ENCODE peak calls at places on chromosomes 4 and X, in five cellular contexts. X is AG10803, U is upper lobe of left lung, C is PC-3, D is dorsolateral prefrontal cortex. E is an unnamed sample.

GRCh38 chrX:38799995-38800394 is 1.3 kb upstream of the MID1IP1 start:
- DNase-seq in X (no peak), U (no peak), C (no peak), D (peak), E (no peak)

GRCh38 chrX:110851780-110852179 is 56.2 kb upstream of the CHRDL1 start:
- DNase-seq in X (peak), U (no peak), C (peak), D (no peak), E (no peak)

GRCh38 chr4:6640292-6641163 is at the start of gene MRFAP1:
- DNase-seq in X (peak), U (peak), C (peak), D (peak), E (peak)

GRCh38 chr4:155853189-155853588 is 12.9 kb downstream of the ASIC5 start:
- DNase-seq in X (no peak), U (no peak), C (no peak), D (no peak), E (no peak)

GRCh38 chr4:112145326-112145819 is at the start of gene FAM241A:
- DNase-seq in X (peak), U (peak), C (peak), D (peak), E (peak)

GRCh38 chr4:5971077-5971447 is 47.2 kb downstream of the C4orf50 start:
- DNase-seq in X (no peak), U (no peak), C (no peak), D (no peak), E (no peak)

GRCh38 chrX:38768079-38768478 is 33.2 kb upstream of the MID1IP1 start:
- DNase-seq in X (peak), U (no peak), C (peak), D (no peak), E (no peak)

GRCh38 chr4:80434238-80434637 is 98.7 kb downstream of the CFAP299 start:
- DNase-seq in X (peak), U (no peak), C (peak), D (no peak), E (no peak)

GRCh38 chr4:4376074-4376473 is 10.8 kb upstream of the NSG1 start:
- DNase-seq in X (no peak), U (no peak), C (no peak), D (no peak), E (no peak)

GRCh38 chr4:79395883-79396282 is 12.1 kb downstream of the GK2 start:
- DNase-seq in X (no peak), U (no peak), C (no peak), D (no peak), E (no peak)

GRCh38 chrX:68989865-68990606 is 161.2 kb downstream of the EFNB1 start:
- DNase-seq in X (peak), U (no peak), C (no peak), D (no peak), E (no peak)

GRCh38 chrX:38879631-38880220 is 78.5 kb downstream of the MID1IP1 start:
- DNase-seq in X (no peak), U (no peak), C (peak), D (no peak), E (peak)

GRCh38 chrX:22314211-22314610 is 41.5 kb downstream of the CBLL2 start:
- DNase-seq in X (no peak), U (no peak), C (peak), D (no peak), E (no peak)

GRCh38 chrX:19776753-19777152 is 110.6 kb downstream of the SH3KBP1 start:
- DNase-seq in X (no peak), U (no peak), C (no peak), D (no peak), E (no peak)

GRCh38 chr4:65311120-65311519 is 359.2 kb downstream of the EPHA5 start:
- DNase-seq in X (no peak), U (no peak), C (no peak), D (no peak), E (no peak)

GRCh38 chrX:118355225-118355920 is 9.5 kb downstream of the WDR44 start:
- DNase-seq in X (no peak), U (no peak), C (peak), D (no peak), E (no peak)

GRCh38 chr4:154208424-154208823 is 283.2 kb downstream of the DCHS2 start:
- DNase-seq in X (no peak), U (no peak), C (peak), D (no peak), E (no peak)

GRCh38 chr4:60913026-60913425 is 287.1 kb upstream of the ADGRL3 start:
- DNase-seq in X (no peak), U (no peak), C (no peak), D (no peak), E (no peak)

GRCh38 chrX:56429581-56429980 is 133.8 kb upstream of the UBQLN2 start:
- DNase-seq in X (no peak), U (no peak), C (no peak), D (no peak), E (no peak)

GRCh38 chr4:40967550-40967949 is 217.8 kb downstream of the NSUN7 start:
- DNase-seq in X (no peak), U (no peak), C (no peak), D (no peak), E (no peak)

GRCh38 chr4:1008840-1009646 is 2.4 kb upstream of the FGFRL1 start:
- DNase-seq in X (no peak), U (no peak), C (no peak), D (no peak), E (peak)

GRCh38 chr4:7725951-7726350 is 213.7 kb downstream of the AFAP1 start:
- DNase-seq in X (peak), U (no peak), C (peak), D (peak), E (no peak)

DNA sequence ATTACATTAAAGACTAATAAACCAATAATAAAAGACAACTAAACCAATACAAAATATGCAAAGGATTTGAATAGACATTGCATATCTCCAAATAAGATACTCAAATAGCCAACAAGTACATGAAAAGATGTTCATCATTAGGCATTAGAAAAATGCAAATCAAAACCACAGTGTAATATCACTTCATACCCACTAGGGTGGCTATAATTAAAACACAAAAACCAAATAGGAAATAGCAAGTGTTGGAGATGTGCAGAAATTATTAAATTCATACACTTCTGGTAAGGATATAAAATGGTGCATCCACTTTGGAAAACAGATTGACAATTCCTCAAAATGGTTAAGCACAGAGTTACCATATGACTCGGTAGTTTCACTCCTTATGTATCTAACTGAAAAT is 860.8 kb upstream of the DIAPH2 start:
- DNase-seq in X (no peak), U (no peak), C (no peak), D (no peak), E (no peak)
- TF ChIP-seq CTCF in X (no peak), U (no peak), C (no peak), D (peak), E (no peak)

DNA sequence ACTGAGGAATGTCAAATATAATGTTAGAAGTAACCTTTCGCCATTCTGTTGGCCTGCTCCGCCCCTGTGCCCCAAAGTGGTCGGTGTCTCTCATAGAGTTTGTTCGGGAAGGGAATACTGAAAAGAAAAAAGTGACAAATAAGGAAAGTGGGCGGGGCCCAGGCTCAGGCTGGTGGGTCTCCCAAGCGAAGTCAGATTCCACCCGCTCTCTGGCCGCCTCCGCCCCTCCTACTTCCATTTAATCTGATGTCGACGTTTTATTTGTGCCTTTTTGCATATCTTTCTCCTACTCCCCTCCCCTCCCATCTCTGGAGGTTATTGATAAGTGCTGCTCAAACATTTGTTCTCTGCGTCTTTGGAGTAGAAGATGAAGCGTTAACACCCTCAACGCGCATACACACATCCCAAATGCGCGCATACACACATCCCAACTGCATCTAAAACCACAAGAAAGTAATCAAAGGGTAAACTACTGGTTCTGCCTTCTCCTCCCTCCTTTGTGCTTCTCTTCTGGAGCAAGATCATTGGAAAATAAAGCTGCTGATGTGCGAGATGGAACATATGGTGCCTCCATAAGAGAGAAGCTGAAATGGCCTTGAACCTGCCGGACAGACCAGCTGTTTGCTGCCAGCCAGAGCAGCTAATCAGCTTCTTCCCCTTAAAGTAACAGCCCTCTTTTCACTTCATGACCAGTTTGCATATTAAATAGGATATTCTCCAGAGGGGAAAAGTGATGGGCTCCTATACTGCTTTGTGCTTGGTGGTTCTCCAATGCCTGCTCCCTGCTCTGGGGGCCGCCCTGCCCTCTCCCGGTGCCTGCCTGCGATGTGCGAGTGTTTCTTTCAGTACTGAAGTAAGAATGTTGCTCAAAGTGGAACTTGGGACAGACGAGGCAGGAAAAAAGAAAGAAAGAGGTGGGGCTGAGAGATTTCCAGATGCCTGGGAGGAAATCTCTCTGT is 3.1 kb downstream of the MAMLD1 start:
- DNase-seq in X (peak), U (no peak), C (peak), D (no peak), E (no peak)
- TF ChIP-seq CTCF in X (peak), U (no peak), C (no peak), D (no peak), E (no peak)

GRCh38 chr4:132565542-132565941 is 583.6 kb upstream of the PCDH10 start:
- DNase-seq in X (no peak), U (no peak), C (no peak), D (no peak), E (no peak)

GRCh38 chr4:132564920-132565319 is 584.2 kb upstream of the PCDH10 start:
- DNase-seq in X (no peak), U (no peak), C (peak), D (no peak), E (no peak)
- TF ChIP-seq CTCF in X (no peak), U (no peak), C (peak), D (no peak), E (no peak)

DNA sequence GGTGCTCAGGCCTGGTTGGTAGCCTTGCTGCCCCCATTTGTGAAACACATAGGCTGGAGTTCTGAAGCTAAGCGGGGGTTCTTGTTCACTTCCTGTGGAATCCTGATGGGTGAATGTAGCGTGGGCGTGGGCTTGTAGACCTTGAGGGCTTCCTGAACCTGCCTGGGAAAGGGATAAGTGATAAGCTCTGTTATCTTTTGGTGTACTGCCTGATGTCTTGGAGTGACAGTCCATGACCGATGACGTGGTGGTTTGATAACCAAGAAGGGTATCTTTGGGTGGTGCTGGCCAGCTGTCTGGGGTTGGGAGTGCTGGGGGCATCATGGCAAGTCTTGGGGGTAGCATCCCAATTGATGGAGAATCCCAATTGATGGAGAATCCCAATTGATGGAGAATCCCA is 17.5 kb upstream of the WDR1 start:
- DNase-seq in X (no peak), U (no peak), C (no peak), D (no peak), E (no peak)
- TF ChIP-seq CTCF in X (no peak), U (no peak), C (no peak), D (no peak), E (no peak)

DNA sequence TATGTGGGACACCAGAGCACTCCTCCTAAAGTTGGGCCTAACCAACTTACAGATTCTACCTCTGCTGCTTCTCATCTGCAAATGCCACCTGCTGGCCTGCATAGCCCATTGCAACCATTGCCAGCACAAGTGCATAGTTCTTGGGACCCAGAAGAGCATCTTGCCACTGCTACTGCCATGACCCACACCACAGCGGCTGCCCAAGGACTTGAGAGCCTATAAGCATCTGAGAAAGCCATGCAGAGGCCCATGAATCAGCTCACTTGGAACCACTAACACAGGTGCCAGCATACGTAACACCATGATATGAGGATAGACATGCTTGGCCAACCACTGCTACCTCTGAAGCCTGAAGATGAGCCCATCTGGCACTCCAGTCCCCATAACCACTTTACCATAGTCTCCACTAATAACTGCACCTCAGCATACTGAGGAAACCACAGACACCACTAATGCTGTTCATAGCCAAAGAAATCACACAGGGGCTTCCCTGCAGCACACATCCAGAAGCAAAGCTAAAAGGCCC is 258.1 kb upstream of the AGTR2 start:
- DNase-seq in X (no peak), U (no peak), C (peak), D (no peak), E (no peak)
- TF ChIP-seq CTCF in X (no peak), U (no peak), C (peak), D (no peak), E (no peak)

DNA sequence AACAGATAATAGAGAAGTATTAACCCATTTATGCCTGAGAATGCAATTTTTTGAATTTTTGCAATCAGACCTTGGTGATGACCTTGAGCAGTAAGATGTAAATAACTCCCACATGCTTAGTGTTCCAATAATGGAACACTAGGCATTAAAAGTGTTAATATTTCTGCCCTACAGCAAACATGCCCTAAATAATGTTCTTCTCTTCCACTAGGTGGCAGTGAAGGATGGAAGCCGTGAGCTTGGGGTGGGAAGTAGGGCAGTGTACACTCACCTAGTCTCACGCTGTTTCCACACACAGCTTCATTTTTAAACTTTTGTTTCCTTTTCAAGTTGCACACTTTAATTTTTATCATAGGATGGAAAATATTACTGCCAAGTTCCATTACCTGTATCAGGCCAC is 613.1 kb upstream of the HS3ST1 start:
- DNase-seq in X (no peak), U (no peak), C (no peak), D (no peak), E (no peak)
- TF ChIP-seq CTCF in X (no peak), U (peak), C (no peak), D (no peak), E (no peak)

GRCh38 chr4:124334119-124334518 is 378.4 kb downstream of the ANKRD50 start:
- DNase-seq in X (peak), U (no peak), C (peak), D (no peak), E (no peak)
- TF ChIP-seq CTCF in X (peak), U (peak), C (peak), D (peak), E (no peak)

DNA sequence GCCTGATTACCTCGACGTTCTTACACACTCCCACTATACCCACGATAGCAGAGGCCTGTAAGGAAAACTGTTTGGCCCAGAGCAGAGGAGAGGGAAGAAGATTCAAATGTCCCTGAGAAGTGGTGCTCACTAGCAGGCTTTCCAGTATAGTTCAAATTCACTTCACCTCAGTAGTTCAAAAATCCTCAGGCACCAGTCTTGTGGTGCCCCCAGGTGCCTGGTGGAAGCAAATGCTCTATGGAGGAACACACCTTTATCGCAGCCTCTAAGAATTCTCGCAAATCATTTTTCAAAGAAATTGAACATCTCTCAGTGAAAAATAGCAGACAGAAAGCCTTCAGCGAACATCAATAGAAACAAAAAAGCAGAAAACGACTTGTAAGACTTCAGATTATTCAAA is 12.2 kb upstream of the MTMR1 start:
- DNase-seq in X (no peak), U (no peak), C (peak), D (no peak), E (no peak)
- TF ChIP-seq CTCF in X (peak), U (peak), C (peak), D (peak), E (no peak)

GRCh38 chr4:183082053-183082452 is 17.0 kb upstream of the WWC2 start:
- DNase-seq in X (no peak), U (no peak), C (no peak), D (no peak), E (no peak)

GRCh38 chr4:183074288-183074990 is 24.6 kb upstream of the WWC2 start:
- DNase-seq in X (peak), U (no peak), C (no peak), D (no peak), E (no peak)

GRCh38 chr4:183080372-183081115 is 18.5 kb upstream of the WWC2 start:
- DNase-seq in X (no peak), U (no peak), C (no peak), D (no peak), E (no peak)

GRCh38 chr4:183081116-183081469 is 18.0 kb upstream of the WWC2 start:
- DNase-seq in X (no peak), U (no peak), C (no peak), D (no peak), E (no peak)

GRCh38 chr4:183078634-183079033 is 20.4 kb upstream of the WWC2 start:
- DNase-seq in X (no peak), U (no peak), C (no peak), D (no peak), E (no peak)
- TF ChIP-seq CTCF in X (no peak), U (no peak), C (no peak), D (no peak), E (no peak)

GRCh38 chr4:118836763-118837507 is 1.0 kb upstream of the SEC24D start:
- DNase-seq in X (no peak), U (no peak), C (no peak), D (no peak), E (no peak)

GRCh38 chr4:118834960-118835895 is 698 bp downstream of the SEC24D start:
- DNase-seq in X (peak), U (peak), C (peak), D (peak), E (peak)

GRCh38 chr4:118834070-118834469 is 1.9 kb downstream of the SEC24D start:
- DNase-seq in X (no peak), U (no peak), C (no peak), D (no peak), E (no peak)

GRCh38 chr4:118833192-118833820 is 2.6 kb downstream of the SEC24D start:
- DNase-seq in X (no peak), U (no peak), C (peak), D (no peak), E (no peak)

DNA sequence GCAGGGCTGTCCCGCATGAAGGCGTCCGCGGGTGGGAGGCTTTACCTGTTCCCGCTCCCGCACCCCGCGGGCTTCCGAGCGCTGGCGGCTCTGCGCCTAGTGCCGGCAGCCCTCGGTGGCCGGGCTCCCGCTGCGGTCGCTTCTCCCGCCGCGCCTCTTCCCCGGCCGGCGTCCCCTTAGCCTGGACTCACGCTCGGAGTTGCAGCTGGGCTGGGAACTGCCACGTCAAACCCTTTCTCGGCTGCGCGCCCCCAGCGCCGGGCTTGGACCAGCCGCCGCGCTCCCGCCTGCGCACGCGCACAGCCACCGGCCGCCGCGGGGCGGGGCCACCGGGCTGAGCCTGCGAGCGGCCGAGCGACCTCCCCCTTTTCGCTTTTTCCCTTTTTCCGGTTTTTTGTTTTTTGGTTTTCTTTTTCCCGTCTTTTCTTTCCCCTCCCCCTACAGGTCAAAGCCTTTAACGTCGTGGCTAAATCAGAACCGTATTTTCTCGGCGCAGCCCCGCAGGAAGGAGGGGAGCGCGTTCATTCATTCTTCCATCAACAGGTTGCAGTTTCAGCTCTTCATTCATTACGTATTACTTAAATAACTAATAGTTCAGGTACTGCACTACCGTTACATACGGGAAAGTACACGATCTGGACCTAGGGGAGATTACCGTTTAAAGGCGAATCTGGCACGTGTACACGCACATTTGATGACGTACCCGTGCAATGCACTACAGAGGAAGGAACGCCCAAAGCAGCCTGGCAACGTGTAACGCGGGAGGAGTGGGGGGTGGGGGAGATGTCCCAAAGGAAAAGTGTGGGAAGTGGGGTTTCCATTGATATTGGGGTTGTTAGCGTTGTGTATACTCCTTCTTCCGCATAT is at the start of gene SEC24D:
- DNase-seq in X (peak), U (peak), C (peak), D (peak), E (peak)
- TF ChIP-seq CTCF in X (no peak), U (peak), C (no peak), D (no peak), E (no peak)

E was measured in activated B cell treated with CpG ODN at 0.5 μM for 24 hours.